ENCODE peak calls at places on chromosomes 2 and 18, in nine cellular contexts. W is left ventricle myocardium inferior, C is Karpas-422, Q is NCI-H2029, Y is PC-9, E is kidney tubule cell, D is cardiac muscle cell, H is activated T-cell treated with anti-CD3 and anti-CD28 coated beads for 1 hour, S is NCI-H345. A is an unnamed sample.

GRCh38 chr2:231917280-231918088 is 8.7 kb downstream of the NPPC start:
- DNase-seq in H (no peak), S (no peak), W (peak; percentile 46), Y (peak; percentile 13), C (no peak), Q (no peak), E (no peak), D (peak; percentile 16), A (no peak)

GRCh38 chr2:183665403-183665802 is 541.2 kb downstream of the NUP35 start:
- DNase-seq in W (no peak), Y (no peak), Q (peak; percentile 90), D (no peak), S (peak; percentile 98), H (no peak), C (no peak), E (no peak), A (no peak)

GRCh38 chr18:48033770-48034650 is 103.6 kb upstream of the SMAD2 start:
- DNase-seq in Q (no peak), Y (no peak), W (no peak), C (no peak), S (no peak), E (no peak), D (no peak), H (no peak), A (no peak)

GRCh38 chr2:3480352-3481010 is 38.9 kb downstream of the ADI1 start:
- DNase-seq in H (no peak), Q (peak; percentile 47), C (no peak), Y (no peak), D (no peak), W (no peak), E (peak; percentile 15), S (peak; percentile 32), A (no peak)

GRCh38 chr2:158197940-158198339 is 96.3 kb downstream of the UPP2 start:
- DNase-seq in E (peak; percentile 64), H (no peak), W (no peak), S (no peak), C (no peak), Y (peak; percentile 5), D (no peak), Q (peak; percentile 71), A (peak; percentile 23)

GRCh38 chr2:194750926-194751325 is 906.1 kb upstream of the SLC39A10 start:
- DNase-seq in Y (no peak), Q (no peak), H (no peak), D (no peak), W (no peak), E (no peak), C (no peak), S (no peak), A (no peak)

GRCh38 chr18:3262234-3263171 is 570 bp downstream of the MYL12B start:
- DNase-seq in W (no peak), Y (no peak), E (peak; percentile 67), C (peak; percentile 65), Q (no peak), D (peak; percentile 50), S (no peak), H (peak; percentile 24), A (no peak)

GRCh38 chr2:159875083-159875482 is 77.1 kb upstream of the CD302 start:
- DNase-seq in H (no peak), D (no peak), Y (no peak), S (no peak), W (no peak), Q (no peak), E (no peak), C (no peak), A (no peak)

GRCh38 chr2:41922177-41922576 is 125.6 kb upstream of the PKDCC start:
- DNase-seq in Q (no peak), Y (peak; percentile 85), S (no peak), W (no peak), D (peak; percentile 62), E (no peak), C (no peak), H (no peak), A (no peak)

GRCh38 chr2:238138331-238139102 is at the start of gene KLHL30:
- DNase-seq in H (no peak), E (no peak), W (peak; percentile 72), C (no peak), Q (no peak), S (no peak), D (no peak), Y (peak; percentile 59), A (no peak)

GRCh38 chr18:9746958-9747357 is 38.9 kb downstream of the RAB31 start:
- DNase-seq in D (no peak), Q (no peak), W (no peak), Y (no peak), S (no peak), C (peak; percentile 37), E (no peak), H (no peak), A (no peak)

GRCh38 chr2:133424876-133425275 is 143.4 kb downstream of the NCKAP5 start:
- DNase-seq in C (peak; percentile 11), H (no peak), Q (no peak), Y (no peak), D (no peak), E (peak; percentile 90), S (no peak), W (no peak), A (no peak)

GRCh38 chr2:174635015-174635593 is 37.5 kb upstream of the WIPF1 start:
- DNase-seq in Q (no peak), S (no peak), D (no peak), Y (no peak), H (no peak), W (no peak), C (peak; percentile 59), E (no peak), A (no peak)

GRCh38 chr2:29130295-29130694 is 15.1 kb downstream of the CLIP4 start:
- DNase-seq in C (peak; percentile 46), H (no peak), Y (peak; percentile 62), D (peak; percentile 85), E (peak; percentile 87), Q (no peak), S (peak; percentile 29), W (no peak), A (peak; percentile 87)

GRCh38 chr18:76495435-76496199 is 575 bp upstream of the ZNF516 start:
- DNase-seq in C (peak; percentile 86), Q (no peak), D (peak; percentile 63), H (no peak), W (no peak), S (peak; percentile 36), E (peak; percentile 80), Y (peak; percentile 12), A (no peak)

GRCh38 chr2:179471012-179471411 is 206.4 kb upstream of the SESTD1 start:
- DNase-seq in E (no peak), D (no peak), C (no peak), Q (no peak), Y (no peak), H (no peak), W (no peak), S (no peak), A (no peak)

GRCh38 chr2:158745067-158745865 is 49.9 kb upstream of the DAPL1 start:
- DNase-seq in S (peak; percentile 83), D (peak; percentile 78), W (peak; percentile 24), Q (no peak), E (peak; percentile 72), C (peak; percentile 65), H (no peak), Y (peak; percentile 35), A (peak; percentile 26)

GRCh38 chr18:39571511-39571910 is 2005.9 kb upstream of the CELF4 start:
- DNase-seq in W (no peak), Y (peak; percentile 1), Q (no peak), H (no peak), D (peak; percentile 54), S (no peak), C (peak; percentile 63), E (peak; percentile 30), A (no peak)

GRCh38 chr2:63027220-63027619 is 23.4 kb upstream of the OTX1 start:
- DNase-seq in W (no peak), E (no peak), D (no peak), S (no peak), C (no peak), Q (no peak), Y (no peak), H (no peak), A (no peak)

GRCh38 chr2:172864182-172864581 is 128.5 kb downstream of the RAPGEF4 start:
- DNase-seq in S (no peak), H (peak; percentile 27), Y (peak; percentile 50), C (peak; percentile 78), W (peak; percentile 44), Q (no peak), E (peak; percentile 37), D (peak; percentile 60), A (no peak)

GRCh38 chr18:11761553-11761952 is 72.5 kb downstream of the GNAL start:
- DNase-seq in Q (no peak), Y (no peak), D (no peak), W (no peak), S (no peak), C (peak; percentile 47), E (peak; percentile 12), H (no peak), A (no peak)

GRCh38 chr2:144516417-144516980 is 3.4 kb downstream of the ZEB2 start:
- DNase-seq in D (no peak), E (no peak), Q (no peak), Y (no peak), W (peak; percentile 37), H (no peak), C (peak; percentile 73), S (no peak), A (no peak)

GRCh38 chr2:146540271-146540932 is 1304.4 kb upstream of the ACVR2A start:
- DNase-seq in S (no peak), Y (no peak), W (no peak), C (no peak), Q (no peak), D (no peak), H (no peak), E (no peak), A (no peak)

A was measured in DMS79.